ENCODE peak calls at places on chromosomes 11 and 22, in ten cellular contexts. One of them, this sample, is unnamed.

GRCh38 chr11:119218141-119218878 is 12.2 kb downstream of the CBL start:
- DNase-seq in astrocyte: peak; percentile 99
- DNase-seq in IMR-90: peak; percentile 99
- DNase-seq in hepatocyte: peak; percentile 7
- DNase-seq in cardiac muscle cell: no peak
- DNase-seq in foreskin keratinocyte: peak; percentile 99
- DNase-seq in psoas muscle: no peak
- DNase-seq in mucosa of descending colon: no peak
- DNase-seq in fibroblast of pulmonary artery: peak; percentile 82
- DNase-seq in transverse colon: no peak
- DNase-seq in this sample: no peak

GRCh38 chr11:68327586-68328370 is 15.4 kb downstream of the LRP5 start:
- DNase-seq in astrocyte: no peak
- DNase-seq in IMR-90: no peak
- DNase-seq in hepatocyte: no peak
- DNase-seq in cardiac muscle cell: no peak
- DNase-seq in foreskin keratinocyte: no peak
- DNase-seq in psoas muscle: no peak
- DNase-seq in mucosa of descending colon: no peak
- DNase-seq in fibroblast of pulmonary artery: no peak
- DNase-seq in transverse colon: no peak
- DNase-seq in this sample: no peak

GRCh38 chr22:27139935-27140493 is 482.6 kb downstream of the MIAT start:
- DNase-seq in astrocyte: peak; percentile 85
- DNase-seq in IMR-90: peak; percentile 83
- DNase-seq in hepatocyte: peak; percentile 55
- DNase-seq in cardiac muscle cell: peak; percentile 82
- DNase-seq in foreskin keratinocyte: no peak
- DNase-seq in psoas muscle: no peak
- DNase-seq in mucosa of descending colon: no peak
- DNase-seq in fibroblast of pulmonary artery: peak; percentile 88
- DNase-seq in transverse colon: no peak
- DNase-seq in this sample: no peak

GRCh38 chr22:47780281-47780875 is 1017.9 kb downstream of the TBC1D22A start:
- DNase-seq in astrocyte: no peak
- DNase-seq in IMR-90: no peak
- DNase-seq in hepatocyte: no peak
- DNase-seq in cardiac muscle cell: no peak
- DNase-seq in foreskin keratinocyte: no peak
- DNase-seq in psoas muscle: no peak
- DNase-seq in mucosa of descending colon: no peak
- DNase-seq in fibroblast of pulmonary artery: no peak
- DNase-seq in transverse colon: no peak
- DNase-seq in this sample: no peak

GRCh38 chr22:35209203-35209602 is 48.1 kb upstream of the HMGXB4 start:
- DNase-seq in astrocyte: no peak
- DNase-seq in IMR-90: no peak
- DNase-seq in hepatocyte: no peak
- DNase-seq in cardiac muscle cell: no peak
- DNase-seq in foreskin keratinocyte: no peak
- DNase-seq in psoas muscle: no peak
- DNase-seq in mucosa of descending colon: no peak
- DNase-seq in fibroblast of pulmonary artery: no peak
- DNase-seq in transverse colon: no peak
- DNase-seq in this sample: no peak

GRCh38 chr22:22691716-22692701 is 47.6 kb downstream of the GGTLC2 start:
- DNase-seq in astrocyte: no peak
- DNase-seq in IMR-90: no peak
- DNase-seq in hepatocyte: peak; percentile 54
- DNase-seq in cardiac muscle cell: no peak
- DNase-seq in foreskin keratinocyte: no peak
- DNase-seq in psoas muscle: no peak
- DNase-seq in mucosa of descending colon: no peak
- DNase-seq in fibroblast of pulmonary artery: peak; percentile 61
- DNase-seq in transverse colon: no peak
- DNase-seq in this sample: no peak

GRCh38 chr22:38177926-38178604 is 3.6 kb downstream of the PLA2G6 start:
- DNase-seq in astrocyte: peak; percentile 80
- DNase-seq in IMR-90: peak; percentile 89
- DNase-seq in hepatocyte: peak; percentile 80
- DNase-seq in cardiac muscle cell: no peak
- DNase-seq in foreskin keratinocyte: peak; percentile 53
- DNase-seq in psoas muscle: peak; percentile 54
- DNase-seq in mucosa of descending colon: no peak
- DNase-seq in fibroblast of pulmonary artery: peak; percentile 91
- DNase-seq in transverse colon: peak; percentile 51
- DNase-seq in this sample: no peak

GRCh38 chr11:73784080-73784634 is 3.5 kb upstream of the MRPL48 start:
- DNase-seq in astrocyte: no peak
- DNase-seq in IMR-90: peak; percentile 38
- DNase-seq in hepatocyte: peak; percentile 13
- DNase-seq in cardiac muscle cell: no peak
- DNase-seq in foreskin keratinocyte: no peak
- DNase-seq in psoas muscle: no peak
- DNase-seq in mucosa of descending colon: no peak
- DNase-seq in fibroblast of pulmonary artery: no peak
- DNase-seq in transverse colon: no peak
- DNase-seq in this sample: no peak

GRCh38 chr11:111530091-111530490 is 10.4 kb upstream of the LAYN start:
- DNase-seq in astrocyte: peak; percentile 84
- DNase-seq in IMR-90: no peak
- DNase-seq in hepatocyte: no peak
- DNase-seq in cardiac muscle cell: no peak
- DNase-seq in foreskin keratinocyte: no peak
- DNase-seq in psoas muscle: no peak
- DNase-seq in mucosa of descending colon: no peak
- DNase-seq in fibroblast of pulmonary artery: no peak
- DNase-seq in transverse colon: no peak
- DNase-seq in this sample: no peak

GRCh38 chr11:33652930-33653329 is 47.7 kb downstream of the C11orf91 start:
- DNase-seq in astrocyte: no peak
- DNase-seq in IMR-90: no peak
- DNase-seq in hepatocyte: no peak
- DNase-seq in cardiac muscle cell: no peak
- DNase-seq in foreskin keratinocyte: no peak
- DNase-seq in psoas muscle: no peak
- DNase-seq in mucosa of descending colon: no peak
- DNase-seq in fibroblast of pulmonary artery: peak; percentile 30
- DNase-seq in transverse colon: no peak
- DNase-seq in this sample: no peak

GRCh38 chr22:27850000-27850465 is 48.5 kb upstream of the MN1 start:
- DNase-seq in astrocyte: peak; percentile 65
- DNase-seq in IMR-90: no peak
- DNase-seq in hepatocyte: no peak
- DNase-seq in cardiac muscle cell: no peak
- DNase-seq in foreskin keratinocyte: no peak
- DNase-seq in psoas muscle: no peak
- DNase-seq in mucosa of descending colon: no peak
- DNase-seq in fibroblast of pulmonary artery: peak; percentile 80
- DNase-seq in transverse colon: no peak
- DNase-seq in this sample: no peak

GRCh38 chr11:27507561-27508322 is 1.2 kb upstream of the LIN7C start:
- DNase-seq in astrocyte: no peak
- DNase-seq in IMR-90: no peak
- DNase-seq in hepatocyte: no peak
- DNase-seq in cardiac muscle cell: no peak
- DNase-seq in foreskin keratinocyte: no peak
- DNase-seq in psoas muscle: no peak
- DNase-seq in mucosa of descending colon: no peak
- DNase-seq in fibroblast of pulmonary artery: no peak
- DNase-seq in transverse colon: no peak
- DNase-seq in this sample: no peak

GRCh38 chr11:83257638-83258229 is 28.4 kb downstream of the CCDC90B start:
- DNase-seq in astrocyte: peak; percentile 89
- DNase-seq in IMR-90: peak; percentile 73
- DNase-seq in hepatocyte: peak; percentile 7
- DNase-seq in cardiac muscle cell: no peak
- DNase-seq in foreskin keratinocyte: peak; percentile 2
- DNase-seq in psoas muscle: peak; percentile 15
- DNase-seq in mucosa of descending colon: no peak
- DNase-seq in fibroblast of pulmonary artery: peak; percentile 80
- DNase-seq in transverse colon: no peak
- DNase-seq in this sample: no peak

GRCh38 chr11:77386178-77386577 is 84.7 kb upstream of the GDPD4 start:
- DNase-seq in astrocyte: peak; percentile 45
- DNase-seq in IMR-90: peak; percentile 52
- DNase-seq in hepatocyte: no peak
- DNase-seq in cardiac muscle cell: no peak
- DNase-seq in foreskin keratinocyte: no peak
- DNase-seq in psoas muscle: no peak
- DNase-seq in mucosa of descending colon: no peak
- DNase-seq in fibroblast of pulmonary artery: no peak
- DNase-seq in transverse colon: no peak
- DNase-seq in this sample: no peak

GRCh38 chr11:77155556-77156130 is 27.6 kb downstream of the MYO7A start:
- DNase-seq in astrocyte: no peak
- DNase-seq in IMR-90: no peak
- DNase-seq in hepatocyte: no peak
- DNase-seq in cardiac muscle cell: no peak
- DNase-seq in foreskin keratinocyte: no peak
- DNase-seq in psoas muscle: no peak
- DNase-seq in mucosa of descending colon: peak; percentile 34
- DNase-seq in fibroblast of pulmonary artery: no peak
- DNase-seq in transverse colon: no peak
- DNase-seq in this sample: no peak

GRCh38 chr11:17508306-17508705 is 31.7 kb upstream of the ABCC8 start:
- DNase-seq in astrocyte: no peak
- DNase-seq in IMR-90: no peak
- DNase-seq in hepatocyte: no peak
- DNase-seq in cardiac muscle cell: no peak
- DNase-seq in foreskin keratinocyte: no peak
- DNase-seq in psoas muscle: no peak
- DNase-seq in mucosa of descending colon: no peak
- DNase-seq in fibroblast of pulmonary artery: no peak
- DNase-seq in transverse colon: no peak
- DNase-seq in this sample: no peak

GRCh38 chr11:64834723-64835615 is 9.5 kb downstream of the CDC42BPG start:
- DNase-seq in astrocyte: peak; percentile 43
- DNase-seq in IMR-90: no peak
- DNase-seq in hepatocyte: no peak
- DNase-seq in cardiac muscle cell: no peak
- DNase-seq in foreskin keratinocyte: peak; percentile 49
- DNase-seq in psoas muscle: no peak
- DNase-seq in mucosa of descending colon: peak; percentile 73
- DNase-seq in fibroblast of pulmonary artery: peak; percentile 38
- DNase-seq in transverse colon: no peak
- DNase-seq in this sample: no peak

GRCh38 chr11:995752-996420 is 40.6 kb downstream of the MUC6 start:
- DNase-seq in astrocyte: peak; percentile 81
- DNase-seq in IMR-90: no peak
- DNase-seq in hepatocyte: no peak
- DNase-seq in cardiac muscle cell: no peak
- DNase-seq in foreskin keratinocyte: no peak
- DNase-seq in psoas muscle: no peak
- DNase-seq in mucosa of descending colon: no peak
- DNase-seq in fibroblast of pulmonary artery: peak; percentile 24
- DNase-seq in transverse colon: no peak
- DNase-seq in this sample: peak; percentile 68

GRCh38 chr22:17095538-17095937 is 10.7 kb downstream of the IL17RA start:
- DNase-seq in astrocyte: no peak
- DNase-seq in IMR-90: no peak
- DNase-seq in hepatocyte: no peak
- DNase-seq in cardiac muscle cell: peak; percentile 22
- DNase-seq in foreskin keratinocyte: no peak
- DNase-seq in psoas muscle: no peak
- DNase-seq in mucosa of descending colon: no peak
- DNase-seq in fibroblast of pulmonary artery: no peak
- DNase-seq in transverse colon: no peak
- DNase-seq in this sample: peak; percentile 47
- TF ChIP-seq CTCF in astrocyte: peak; percentile 19
- TF ChIP-seq CTCF in IMR-90: peak; percentile 27
- TF ChIP-seq CTCF in hepatocyte: no peak
- TF ChIP-seq CTCF in cardiac muscle cell: peak; percentile 42
- TF ChIP-seq CTCF in foreskin keratinocyte: peak; percentile 27
- TF ChIP-seq CTCF in psoas muscle: no peak
- TF ChIP-seq CTCF in mucosa of descending colon: no peak
- TF ChIP-seq CTCF in fibroblast of pulmonary artery: peak; percentile 41
- TF ChIP-seq CTCF in transverse colon: no peak
- TF ChIP-seq CTCF in this sample: peak; percentile 46

DNA sequence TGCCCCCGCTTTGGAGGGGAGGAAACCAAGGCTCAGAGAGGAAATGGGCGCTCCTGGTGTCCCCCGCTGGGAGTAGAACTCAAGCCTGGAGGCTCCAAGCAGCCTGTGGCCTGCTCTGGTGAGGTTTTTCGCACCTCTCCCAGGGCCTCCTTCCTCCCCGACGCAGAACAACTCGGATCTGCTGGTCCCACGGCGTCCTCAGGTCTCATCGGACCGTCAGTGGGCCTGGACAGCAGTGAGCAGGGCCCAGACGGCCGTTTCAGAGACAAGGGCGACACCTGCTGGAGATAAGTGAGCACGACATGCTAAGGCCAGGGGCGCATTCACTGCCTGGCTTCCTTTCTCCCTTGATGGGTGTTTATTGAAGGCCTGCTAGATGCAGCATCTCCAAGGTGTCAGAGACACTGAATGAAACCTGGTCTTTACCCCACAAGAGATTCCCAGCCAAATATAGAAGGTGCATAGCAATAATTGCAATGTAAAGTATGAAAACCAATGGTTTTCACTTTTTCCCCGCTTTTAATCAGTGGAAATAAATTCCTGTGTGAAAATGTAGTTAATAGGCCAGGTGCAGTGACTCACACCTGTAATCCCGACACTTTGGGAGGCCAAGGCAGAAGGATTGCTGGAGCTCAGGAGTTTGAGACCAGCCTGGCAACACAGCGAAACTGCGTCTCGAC is 26.9 kb upstream of the CD82 start:
- DNase-seq in astrocyte: peak; percentile 29
- DNase-seq in IMR-90: peak; percentile 56
- DNase-seq in hepatocyte: peak; percentile 84
- DNase-seq in cardiac muscle cell: peak; percentile 85
- DNase-seq in foreskin keratinocyte: no peak
- DNase-seq in psoas muscle: peak; percentile 70
- DNase-seq in mucosa of descending colon: peak; percentile 65
- DNase-seq in fibroblast of pulmonary artery: peak; percentile 77
- DNase-seq in transverse colon: peak; percentile 72
- DNase-seq in this sample: peak; percentile 84
- TF ChIP-seq CTCF in astrocyte: peak; percentile 89
- TF ChIP-seq CTCF in IMR-90: peak; percentile 98
- TF ChIP-seq CTCF in hepatocyte: peak; percentile 98
- TF ChIP-seq CTCF in cardiac muscle cell: peak; percentile 95
- TF ChIP-seq CTCF in foreskin keratinocyte: peak; percentile 94
- TF ChIP-seq CTCF in psoas muscle: peak; percentile 96
- TF ChIP-seq CTCF in mucosa of descending colon: peak; percentile 92
- TF ChIP-seq CTCF in fibroblast of pulmonary artery: peak; percentile 96
- TF ChIP-seq CTCF in transverse colon: peak; percentile 96
- TF ChIP-seq CTCF in this sample: peak; percentile 99

GRCh38 chr22:43152001-43152354 is 619 bp downstream of the TSPO start:
- DNase-seq in astrocyte: no peak
- DNase-seq in IMR-90: no peak
- DNase-seq in hepatocyte: no peak
- DNase-seq in cardiac muscle cell: no peak
- DNase-seq in foreskin keratinocyte: no peak
- DNase-seq in psoas muscle: no peak
- DNase-seq in mucosa of descending colon: no peak
- DNase-seq in fibroblast of pulmonary artery: no peak
- DNase-seq in transverse colon: no peak
- DNase-seq in this sample: no peak
- TF ChIP-seq CTCF in astrocyte: no peak
- TF ChIP-seq CTCF in IMR-90: no peak
- TF ChIP-seq CTCF in hepatocyte: no peak
- TF ChIP-seq CTCF in cardiac muscle cell: no peak
- TF ChIP-seq CTCF in foreskin keratinocyte: no peak
- TF ChIP-seq CTCF in psoas muscle: no peak
- TF ChIP-seq CTCF in mucosa of descending colon: no peak
- TF ChIP-seq CTCF in fibroblast of pulmonary artery: no peak
- TF ChIP-seq CTCF in transverse colon: no peak
- TF ChIP-seq CTCF in this sample: no peak

GRCh38 chr11:13103962-13104554 is 94.9 kb downstream of the RASSF10 start:
- DNase-seq in astrocyte: no peak
- DNase-seq in IMR-90: no peak
- DNase-seq in hepatocyte: no peak
- DNase-seq in cardiac muscle cell: no peak
- DNase-seq in foreskin keratinocyte: no peak
- DNase-seq in psoas muscle: no peak
- DNase-seq in mucosa of descending colon: no peak
- DNase-seq in fibroblast of pulmonary artery: no peak
- DNase-seq in transverse colon: no peak
- DNase-seq in this sample: no peak
- TF ChIP-seq CTCF in astrocyte: no peak
- TF ChIP-seq CTCF in IMR-90: no peak
- TF ChIP-seq CTCF in hepatocyte: no peak
- TF ChIP-seq CTCF in cardiac muscle cell: no peak
- TF ChIP-seq CTCF in foreskin keratinocyte: no peak
- TF ChIP-seq CTCF in psoas muscle: no peak
- TF ChIP-seq CTCF in mucosa of descending colon: no peak
- TF ChIP-seq CTCF in fibroblast of pulmonary artery: no peak
- TF ChIP-seq CTCF in transverse colon: no peak
- TF ChIP-seq CTCF in this sample: no peak